ENCODE peak calls at places on chromosomes 3 and 15, in four cellular contexts. One of them, this sample, is unnamed.

GRCh38 chr3:197836244-197836643 is 45.2 kb downstream of the LRCH3 start:
- DNase-seq in NCI-H460: no peak
- DNase-seq in right lobe of liver: no peak
- DNase-seq in HCT116: no peak
- DNase-seq in this sample: no peak

GRCh38 chr15:73601449-73602425 is 31.5 kb downstream of the NPTN start:
- DNase-seq in NCI-H460: no peak
- DNase-seq in right lobe of liver: no peak
- DNase-seq in HCT116: no peak
- DNase-seq in this sample: no peak

GRCh38 chr3:127013758-127014535 is 31.0 kb downstream of the PLXNA1 start:
- DNase-seq in NCI-H460: no peak
- DNase-seq in right lobe of liver: no peak
- DNase-seq in HCT116: no peak
- DNase-seq in this sample: no peak

GRCh38 chr3:33063651-33064051 is 33.3 kb downstream of the GLB1 start:
- DNase-seq in NCI-H460: no peak
- DNase-seq in right lobe of liver: no peak
- DNase-seq in HCT116: no peak
- DNase-seq in this sample: no peak

GRCh38 chr15:98683821-98684220 is 35.5 kb downstream of the IGF1R start:
- DNase-seq in NCI-H460: no peak
- DNase-seq in right lobe of liver: no peak
- DNase-seq in HCT116: no peak
- DNase-seq in this sample: no peak

GRCh38 chr3:129587061-129587460 is 19.4 kb downstream of the PLXND1 start:
- DNase-seq in NCI-H460: no peak
- DNase-seq in right lobe of liver: no peak
- DNase-seq in HCT116: no peak
- DNase-seq in this sample: no peak

GRCh38 chr15:25710184-25710583 is 152.9 kb downstream of the ATP10A start:
- DNase-seq in NCI-H460: no peak
- DNase-seq in right lobe of liver: peak; percentile 64
- DNase-seq in HCT116: no peak
- DNase-seq in this sample: peak; percentile 83

GRCh38 chr3:53493997-53494791 is at the start of gene CACNA1D:
- DNase-seq in NCI-H460: no peak
- DNase-seq in right lobe of liver: no peak
- DNase-seq in HCT116: peak; percentile 23
- DNase-seq in this sample: peak; percentile 85

GRCh38 chr3:67897686-67898336 is 243.4 kb upstream of the SUCLG2 start:
- DNase-seq in NCI-H460: no peak
- DNase-seq in right lobe of liver: no peak
- DNase-seq in HCT116: no peak
- DNase-seq in this sample: no peak

GRCh38 chr3:181326637-181327223 is 337.2 kb upstream of the DNAJC19 start:
- DNase-seq in NCI-H460: peak; percentile 30
- DNase-seq in right lobe of liver: no peak
- DNase-seq in HCT116: peak; percentile 15
- DNase-seq in this sample: no peak

GRCh38 chr3:58164199-58164879 is 46.4 kb downstream of the DNASE1L3 start:
- DNase-seq in NCI-H460: peak; percentile 45
- DNase-seq in right lobe of liver: peak; percentile 96
- DNase-seq in HCT116: no peak
- DNase-seq in this sample: peak; percentile 87

GRCh38 chr15:84112025-84112424 is 123.5 kb upstream of the GOLGA6L4 start:
- DNase-seq in NCI-H460: no peak
- DNase-seq in right lobe of liver: no peak
- DNase-seq in HCT116: no peak
- DNase-seq in this sample: no peak

GRCh38 chr3:54426431-54426830 is 304.1 kb downstream of the CACNA2D3 start:
- DNase-seq in NCI-H460: no peak
- DNase-seq in right lobe of liver: no peak
- DNase-seq in HCT116: no peak
- DNase-seq in this sample: no peak

GRCh38 chr3:128241741-128242140 is 88.5 kb downstream of the EEFSEC start:
- DNase-seq in NCI-H460: no peak
- DNase-seq in right lobe of liver: no peak
- DNase-seq in HCT116: no peak
- DNase-seq in this sample: no peak

GRCh38 chr3:149401215-149401925 is 23.9 kb upstream of the TM4SF1 start:
- DNase-seq in NCI-H460: peak; percentile 50
- DNase-seq in right lobe of liver: no peak
- DNase-seq in HCT116: no peak
- DNase-seq in this sample: peak; percentile 74

GRCh38 chr15:68801572-68802148 is 19.0 kb downstream of the ANP32A start:
- DNase-seq in NCI-H460: no peak
- DNase-seq in right lobe of liver: no peak
- DNase-seq in HCT116: no peak
- DNase-seq in this sample: no peak

GRCh38 chr3:60178931-60179653 is 1072.2 kb downstream of the FHIT start:
- DNase-seq in NCI-H460: no peak
- DNase-seq in right lobe of liver: no peak
- DNase-seq in HCT116: no peak
- DNase-seq in this sample: no peak

GRCh38 chr15:85672338-85673097 is 122.2 kb downstream of the KLHL25 start:
- DNase-seq in NCI-H460: no peak
- DNase-seq in right lobe of liver: no peak
- DNase-seq in HCT116: no peak
- DNase-seq in this sample: no peak

GRCh38 chr3:155548194-155548593 is 196.7 kb downstream of the PLCH1 start:
- DNase-seq in NCI-H460: no peak
- DNase-seq in right lobe of liver: no peak
- DNase-seq in HCT116: no peak
- DNase-seq in this sample: no peak

GRCh38 chr15:100722551-100723322 is 120.3 kb downstream of the ASB7 start:
- DNase-seq in NCI-H460: no peak
- DNase-seq in right lobe of liver: no peak
- DNase-seq in HCT116: no peak
- DNase-seq in this sample: no peak

GRCh38 chr15:43093026-43093425 is 12.8 kb downstream of the UBR1 start:
- DNase-seq in NCI-H460: no peak
- DNase-seq in right lobe of liver: no peak
- DNase-seq in HCT116: no peak
- DNase-seq in this sample: no peak

GRCh38 chr15:79539426-79539825 is 107.3 kb downstream of the MINAR1 start:
- DNase-seq in NCI-H460: no peak
- DNase-seq in right lobe of liver: no peak
- DNase-seq in HCT116: no peak
- DNase-seq in this sample: no peak

GRCh38 chr3:120100711-120101110 is 6.5 kb upstream of the GSK3B start:
- DNase-seq in NCI-H460: no peak
- DNase-seq in right lobe of liver: no peak
- DNase-seq in HCT116: no peak
- DNase-seq in this sample: no peak